ENCODE peak calls at places on chromosomes 5 and 9, in five cellular contexts. T is NCI-H82, P is psoas muscle, V is NCI-H1436 treated with DMSO at 0.1 percent for 48 hours, Z is foreskin fibroblast. U is an unnamed sample.

GRCh38 chr9:83027153-83027867 is 35.6 kb downstream of the RASEF start:
- DNase-seq in T (no peak), Z (peak; percentile 79), V (no peak), P (no peak), U (no peak)

GRCh38 chr5:157934600-157934999 is 75.7 kb upstream of the CLINT1 start:
- DNase-seq in T (no peak), Z (no peak), P (no peak), V (no peak), U (no peak)

GRCh38 chr5:160152901-160153300 is 33.7 kb upstream of the PWWP2A start:
- DNase-seq in Z (no peak), T (no peak), V (no peak), P (no peak), U (no peak)

GRCh38 chr9:127519301-127520166 is 68.2 kb downstream of the LRSAM1 start:
- DNase-seq in P (peak; percentile 50), Z (peak; percentile 97), V (no peak), T (no peak), U (no peak)

GRCh38 chr9:33263936-33264472 is 504 bp downstream of the BAG1 start:
- DNase-seq in V (no peak), Z (no peak), T (peak; percentile 49), P (peak; percentile 59), U (peak; percentile 29)

GRCh38 chr5:111254613-111255012 is 30.4 kb downstream of the CAMK4 start:
- DNase-seq in P (no peak), V (peak; percentile 25), Z (no peak), T (no peak), U (no peak)

GRCh38 chr5:157915638-157916037 is 56.7 kb upstream of the CLINT1 start:
- DNase-seq in P (peak; percentile 72), V (no peak), Z (no peak), T (no peak), U (no peak)

GRCh38 chr9:32723801-32724200 is 59.5 kb upstream of the TMEM215 start:
- DNase-seq in V (no peak), T (peak; percentile 68), Z (no peak), P (no peak), U (no peak)

GRCh38 chr5:4017076-4017803 is 421.6 kb downstream of the IRX1 start:
- DNase-seq in T (no peak), Z (no peak), V (no peak), P (no peak), U (no peak)

GRCh38 chr9:6014668-6015270 is 655 bp downstream of the RANBP6 start:
- DNase-seq in T (no peak), V (no peak), P (no peak), Z (peak; percentile 56), U (no peak)

GRCh38 chr5:77319140-77319539 is 108.7 kb downstream of the PDE8B start:
- DNase-seq in T (no peak), Z (no peak), V (no peak), P (no peak), U (no peak)

GRCh38 chr9:120578614-120579013 is 1.4 kb downstream of the CDK5RAP2 start:
- DNase-seq in Z (no peak), P (no peak), T (no peak), V (no peak), U (no peak)

GRCh38 chr5:41925555-41925946 is 470 bp downstream of the FBXO4 start:
- DNase-seq in P (peak; percentile 39), Z (peak; percentile 13), V (no peak), T (no peak), U (peak; percentile 9)

GRCh38 chr5:132500931-132501628 is 10.5 kb upstream of the IRF1 start:
- DNase-seq in Z (peak; percentile 37), T (peak; percentile 76), V (no peak), P (peak; percentile 53), U (peak; percentile 70)

GRCh38 chr5:75050415-75050814 is 1.9 kb downstream of the GCNT4 start:
- DNase-seq in T (peak; percentile 67), P (no peak), V (no peak), Z (no peak), U (no peak)

GRCh38 chr5:2904399-2904798 is 152.9 kb upstream of the IRX2 start:
- DNase-seq in P (no peak), T (no peak), V (no peak), Z (no peak), U (no peak)

GRCh38 chr5:156474251-156474650 is 147.3 kb downstream of the SGCD start:
- DNase-seq in V (no peak), Z (peak; percentile 16), P (peak; percentile 28), T (peak; percentile 32), U (no peak)

GRCh38 chr5:180313677-180314076 is 21.8 kb upstream of the MAPK9 start:
- DNase-seq in V (no peak), P (no peak), Z (peak; percentile 69), T (peak; percentile 93), U (peak; percentile 98)

GRCh38 chr5:73118331-73119011 is 1.9 kb upstream of the TMEM171 start:
- DNase-seq in T (no peak), V (no peak), P (no peak), Z (no peak), U (no peak)

U was measured in T47D.